ENCODE peak calls at places on chromosomes 6 and 20, in ten cellular contexts. N, Q, O, H, R, U, Y, T, L and B are unnamed samples.
A peak's percentile ranks its signal among the peaks of the same experiment; 100 is the strongest.

GRCh38 chr6:45741437-45742166 is 274.1 kb downstream of the CLIC5 start:
- DNase-seq in N (no peak), Q (peak; percentile 19), O (no peak), H (no peak), R (no peak), U (no peak), Y (no peak), T (no peak), L (peak; percentile 25), B (no peak)

GRCh38 chr6:95091823-95092436 is 485.4 kb upstream of the MANEA start:
- DNase-seq in N (peak; percentile 83), Q (peak; percentile 8), O (peak; percentile 83), H (peak; percentile 38), R (no peak), U (peak; percentile 5), Y (no peak), T (no peak), L (peak; percentile 25), B (no peak)

GRCh38 chr6:3737831-3738210 is 13.7 kb downstream of the PXDC1 start:
- DNase-seq in N (no peak), Q (no peak), O (no peak), H (no peak), R (no peak), U (no peak), Y (no peak), T (no peak), L (no peak), B (no peak)

GRCh38 chr20:41154436-41155176 is 17.3 kb downstream of the PLCG1 start:
- DNase-seq in N (no peak), Q (no peak), O (no peak), H (no peak), R (no peak), U (no peak), Y (no peak), T (no peak), L (no peak), B (no peak)

GRCh38 chr20:61949714-61950630 is 115.7 kb downstream of the TAF4 start:
- DNase-seq in N (no peak), Q (no peak), O (no peak), H (no peak), R (peak; percentile 27), U (no peak), Y (no peak), T (no peak), L (no peak), B (no peak)

GRCh38 chr6:70299456-70299855 is 3.4 kb downstream of the COL9A1 start:
- DNase-seq in N (no peak), Q (no peak), O (peak; percentile 33), H (no peak), R (no peak), U (no peak), Y (no peak), T (peak; percentile 62), L (no peak), B (no peak)

GRCh38 chr20:62716198-62716940 is 7.7 kb downstream of the NTSR1 start:
- DNase-seq in N (no peak), Q (no peak), O (no peak), H (no peak), R (no peak), U (no peak), Y (no peak), T (no peak), L (no peak), B (no peak)

GRCh38 chr6:122799916-122800701 is 11.1 kb downstream of the SMPDL3A start:
- DNase-seq in N (no peak), Q (no peak), O (no peak), H (no peak), R (no peak), U (no peak), Y (no peak), T (no peak), L (no peak), B (no peak)

GRCh38 chr20:962223-962622 is 39.9 kb downstream of the RSPO4 start:
- DNase-seq in N (no peak), Q (no peak), O (no peak), H (no peak), R (no peak), U (no peak), Y (no peak), T (no peak), L (no peak), B (no peak)

GRCh38 chr6:133888931-133889556 is at the start of gene TCF21:
- DNase-seq in N (no peak), Q (no peak), O (no peak), H (peak; percentile 35), R (peak; percentile 66), U (no peak), Y (no peak), T (peak; percentile 84), L (no peak), B (peak; percentile 72)

GRCh38 chr20:62736407-62737071 is 27.9 kb downstream of the NTSR1 start:
- DNase-seq in N (no peak), Q (no peak), O (peak; percentile 82), H (no peak), R (no peak), U (no peak), Y (no peak), T (no peak), L (no peak), B (no peak)

GRCh38 chr6:7106752-7107577 is 796 bp upstream of the RREB1 start:
- DNase-seq in N (no peak), Q (peak; percentile 53), O (no peak), H (no peak), R (peak; percentile 59), U (no peak), Y (peak; percentile 31), T (peak; percentile 80), L (no peak), B (no peak)

GRCh38 chr20:34579191-34579661 is 20.7 kb downstream of the MAP1LC3A start:
- DNase-seq in N (no peak), Q (no peak), O (peak; percentile 78), H (no peak), R (peak; percentile 66), U (no peak), Y (no peak), T (no peak), L (peak; percentile 39), B (no peak)

GRCh38 chr6:91304506-91304905 is 717.6 kb upstream of the MAP3K7 start:
- DNase-seq in N (no peak), Q (no peak), O (no peak), H (no peak), R (no peak), U (no peak), Y (no peak), T (no peak), L (peak; percentile 6), B (no peak)

GRCh38 chr6:32597024-32597423 is 7.4 kb upstream of the HLA-DRB1 start:
- DNase-seq in N (no peak), Q (peak; percentile 50), O (no peak), H (no peak), R (no peak), U (no peak), Y (no peak), T (no peak), L (no peak), B (no peak)

GRCh38 chr20:64220420-64220819 is 35.1 kb upstream of the PCMTD2 start:
- DNase-seq in N (no peak), Q (no peak), O (no peak), H (no peak), R (no peak), U (no peak), Y (no peak), T (no peak), L (no peak), B (no peak)

GRCh38 chr20:47493175-47493953 is 8.3 kb upstream of the NCOA3 start:
- DNase-seq in N (peak; percentile 53), Q (peak; percentile 67), O (peak; percentile 32), H (no peak), R (peak; percentile 92), U (no peak), Y (peak; percentile 50), T (no peak), L (peak; percentile 47), B (no peak)

GRCh38 chr6:8219352-8219943 is 117.1 kb upstream of the EEF1E1 start:
- DNase-seq in N (peak; percentile 28), Q (peak; percentile 29), O (peak; percentile 56), H (no peak), R (peak; percentile 50), U (no peak), Y (peak; percentile 5), T (peak; percentile 70), L (peak; percentile 12), B (peak; percentile 59)

GRCh38 chr6:97712751-97713150 is 429.7 kb upstream of the MMS22L start:
- DNase-seq in N (no peak), Q (no peak), O (no peak), H (no peak), R (no peak), U (no peak), Y (no peak), T (no peak), L (no peak), B (no peak)

GRCh38 chr20:57650266-57650665 is 30.0 kb upstream of the ZBP1 start:
- DNase-seq in N (no peak), Q (no peak), O (no peak), H (no peak), R (no peak), U (no peak), Y (no peak), T (peak; percentile 44), L (no peak), B (no peak)

GRCh38 chr6:46652603-46653438 is at the start of the genes CYP39A1 and SLC25A27:
- DNase-seq in N (peak; percentile 89), Q (peak; percentile 73), O (peak; percentile 91), H (peak; percentile 32), R (peak; percentile 94), U (peak; percentile 77), Y (peak; percentile 75), T (peak; percentile 98), L (peak; percentile 25), B (peak; percentile 60)

GRCh38 chr20:2973574-2973973 is 69.8 kb upstream of the GNRH2 start:
- DNase-seq in N (no peak), Q (no peak), O (no peak), H (no peak), R (no peak), U (no peak), Y (no peak), T (no peak), L (no peak), B (no peak)

GRCh38 chr6:170247178-170247701 is 43.6 kb downstream of the DLL1 start:
- DNase-seq in N (no peak), Q (no peak), O (no peak), H (no peak), R (no peak), U (no peak), Y (no peak), T (no peak), L (no peak), B (no peak)

GRCh38 chr6:135002229-135002844 is 52.3 kb downstream of the HBS1L start:
- DNase-seq in N (no peak), Q (no peak), O (peak; percentile 43), H (no peak), R (no peak), U (no peak), Y (no peak), T (no peak), L (no peak), B (no peak)

GRCh38 chr6:35601331-35602132 is 87.2 kb downstream of the FKBP5 start:
- DNase-seq in N (no peak), Q (peak; percentile 81), O (no peak), H (peak; percentile 76), R (peak; percentile 62), U (no peak), Y (peak; percentile 57), T (peak; percentile 86), L (peak; percentile 87), B (no peak)

GRCh38 chr20:63973636-63974401 is 4.1 kb upstream of the ZNF512B start:
- DNase-seq in N (peak; percentile 80), Q (peak; percentile 71), O (peak; percentile 74), H (no peak), R (peak; percentile 88), U (peak; percentile 66), Y (peak; percentile 70), T (peak; percentile 95), L (no peak), B (no peak)

GRCh38 chr20:37294262-37294981 is 5.0 kb downstream of the MANBAL start:
- DNase-seq in N (no peak), Q (no peak), O (peak; percentile 85), H (no peak), R (no peak), U (no peak), Y (no peak), T (no peak), L (no peak), B (no peak)

GRCh38 chr20:24681634-24682495 is 212.4 kb downstream of the SYNDIG1 start:
- DNase-seq in N (no peak), Q (no peak), O (no peak), H (no peak), R (no peak), U (no peak), Y (no peak), T (no peak), L (no peak), B (no peak)